ENCODE peak calls at places on chromosomes 16 and 17, in seven cellular contexts. C is pancreas; W is tibial artery; H is CD8-positive, alpha-beta T cell; O is astrocyte; P is body of pancreas; L is fibroblast of lung. B is an unnamed sample. For H3K4me1 and H3K27me3, the result is how much of the 10 kb centered on the place peaks cover.

GRCh38 chr16:85498607-85499006 is 114.5 kb upstream of the GSE1 start:
- DNase-seq in C (no peak), W (no peak), H (no peak), O (no peak), P (no peak), L (no peak), B (no peak)

GRCh38 chr17:7043544-7044268 is at the start of gene SLC16A11:
- DNase-seq in C (no peak), W (peak), H (no peak), O (no peak), P (peak), L (no peak), B (no peak)

GRCh38 chr16:72198641-72199250 is 26.8 kb upstream of the PMFBP1 start:
- DNase-seq in C (no peak), W (no peak), H (no peak), O (no peak), P (no peak), L (no peak), B (no peak)

GRCh38 chr17:80364091-80364691 is 50.8 kb upstream of the ENDOV start:
- DNase-seq in C (peak), W (peak), H (no peak), O (no peak), P (peak), L (peak), B (no peak)

GRCh38 chr16:66058181-66058580 is 308.3 kb upstream of the CDH5 start:
- DNase-seq in C (no peak), W (no peak), H (no peak), O (peak), P (no peak), L (peak), B (no peak)

GRCh38 chr17:323721-324139 is 28.9 kb downstream of the RPH3AL start:
- DNase-seq in C (no peak), W (peak), H (no peak), O (no peak), P (no peak), L (no peak), B (no peak)

GRCh38 chr16:5041604-5042133 is 7.9 kb upstream of the NAGPA start:
- DNase-seq in C (no peak), W (no peak), H (no peak), O (peak), P (no peak), L (no peak), B (no peak)

GRCh38 chr17:29568331-29569244 is at the start of gene TP53I13:
- DNase-seq in C (peak), W (peak), H (peak), O (peak), P (peak), L (peak), B (peak)

GRCh38 chr17:6690641-6691040 is 22.5 kb downstream of the SLC13A5 start:
- DNase-seq in C (no peak), W (no peak), H (no peak), O (no peak), P (no peak), L (no peak), B (no peak)

GRCh38 chr17:42779942-42780815 is at the start of gene WNK4:
- DNase-seq in C (no peak), W (no peak), H (no peak), O (peak), P (no peak), L (peak), B (no peak)

GRCh38 chr16:79856581-79856980 is 256.0 kb upstream of the MAF start:
- DNase-seq in C (no peak), W (no peak), H (no peak), O (no peak), P (no peak), L (no peak), B (no peak)

GRCh38 chr16:29680180-29680598 is 1.2 kb downstream of the QPRT start:
- DNase-seq in C (no peak), W (no peak), H (no peak), O (no peak), P (peak), L (no peak), B (no peak)

GRCh38 chr17:18967806-18968744 is 16.1 kb downstream of the SLC5A10 start:
- DNase-seq in C (no peak), W (no peak), H (no peak), O (no peak), P (peak), L (no peak), B (no peak)

GRCh38 chr16:88768041-88768876 is 16.8 kb downstream of the PIEZO1 start:
- DNase-seq in C (peak), W (peak), H (no peak), O (peak), P (peak), L (peak), B (peak)

GRCh38 chr16:89847056-89847929 is 19.0 kb downstream of the SPIRE2 start:
- DNase-seq in C (no peak), W (no peak), H (no peak), O (no peak), P (no peak), L (no peak), B (no peak)

GRCh38 chr16:81707411-81708321 is 71.4 kb upstream of the PLCG2 start:
- DNase-seq in C (peak), W (no peak), H (no peak), O (peak), P (peak), L (peak), B (no peak)

GRCh38 chr17:62804025-62804424 is 4.1 kb downstream of the MARCHF10 start:
- DNase-seq in C (no peak), W (no peak), H (no peak), O (no peak), P (no peak), L (no peak), B (no peak)

GRCh38 chr17:78133971-78134898 is 3.7 kb downstream of the TMC8 start:
- DNase-seq in C (peak), W (no peak), H (peak), O (no peak), P (peak), L (peak), B (no peak)

GRCh38 chr16:84459517-84459894 is 45.0 kb downstream of the MEAK7 start:
- DNase-seq in C (no peak), W (no peak), H (no peak), O (no peak), P (no peak), L (no peak), B (no peak)

GRCh38 chr17:65794572-65794971 is 233.1 kb upstream of the AXIN2 start:
- DNase-seq in C (no peak), W (no peak), H (no peak), O (peak), P (peak), L (peak), B (peak)

GRCh38 chr16:10180771-10181163 is 1.5 kb downstream of the GRIN2A start:
- DNase-seq in C (peak), W (no peak), H (no peak), O (no peak), P (peak), L (no peak), B (no peak)

GRCh38 chr16:65229191-65229662 is 107.4 kb upstream of the CDH11 start:
- DNase-seq in C (no peak), W (no peak), H (no peak), O (no peak), P (no peak), L (no peak), B (no peak)

GRCh38 chr17:34711646-34712045 is 132.3 kb downstream of the TMEM132E start:
- DNase-seq in C (no peak), W (no peak), H (no peak), O (no peak), P (no peak), L (no peak), B (no peak)

GRCh38 chr16:54026456-54026855 is 260.1 kb downstream of the IRX3 start:
- DNase-seq in C (no peak), W (no peak), H (no peak), O (peak), P (no peak), L (no peak), B (no peak)

GRCh38 chr16:24683847-24684493 is 45.5 kb upstream of the TNRC6A start:
- DNase-seq in C (no peak), W (no peak), H (no peak), O (no peak), P (no peak), L (no peak), B (no peak)

GRCh38 chr16:31451681-31452351 is 7.5 kb upstream of the ARMC5 start:
- DNase-seq in C (peak), W (peak), H (no peak), O (peak), P (peak), L (peak), B (peak)

GRCh38 chr17:77356109-77356689 is 215.4 kb downstream of the SEC14L1 start:
- DNase-seq in C (peak), W (no peak), H (no peak), O (no peak), P (no peak), L (no peak), B (peak)

GRCh38 chr16:30458561-30459394 is 13.1 kb upstream of the SEPHS2 start:
- DNase-seq in C (no peak), W (no peak), H (peak), O (no peak), P (peak), L (no peak), B (no peak)

GRCh38 chr16:85574672-85575475 is 38.2 kb upstream of the GSE1 start:
- DNase-seq in C (no peak), W (no peak), H (no peak), O (no peak), P (no peak), L (no peak), B (no peak)

GRCh38 chr17:58918072-58918471 is 162.4 kb downstream of the PPM1E start:
- DNase-seq in C (no peak), W (no peak), H (no peak), O (no peak), P (no peak), L (no peak), B (no peak)

GRCh38 chr17:16288860-16289571 is 64.3 kb downstream of the CENPV start:
- DNase-seq in C (no peak), W (no peak), H (no peak), O (no peak), P (no peak), L (no peak), B (no peak)

GRCh38 chr17:55416470-55417052 is 5.1 kb downstream of the MMD start:
- DNase-seq in C (no peak), W (no peak), H (no peak), O (no peak), P (no peak), L (peak), B (no peak)

GRCh38 chr16:7548796-7549318 is 216.2 kb downstream of the RBFOX1 start:
- DNase-seq in C (no peak), W (no peak), H (no peak), O (no peak), P (no peak), L (no peak), B (no peak)

GRCh38 chr16:68292425-68292824 is 18.3 kb downstream of the SLC7A6OS start:
- DNase-seq in C (no peak), W (no peak), H (no peak), O (no peak), P (no peak), L (no peak), B (no peak)

GRCh38 chr16:19997264-19997663 is 76.4 kb downstream of the GPR139 start:
- DNase-seq in C (no peak), W (no peak), H (no peak), O (no peak), P (no peak), L (no peak), B (no peak)

GRCh38 chr17:4476512-4477070 is 22.1 kb upstream of the SPNS2 start:
- DNase-seq in C (peak), W (no peak), H (no peak), O (no peak), P (peak), L (no peak), B (no peak)

GRCh38 chr17:39668141-39668924 is at the start of gene PNMT:
- DNase-seq in C (peak), W (peak), H (peak), O (peak), P (peak), L (peak), B (peak)
- H3K4me1 ChIP-seq in C (under half), W (under half), H (under half), O (under half), P (under half), L (under half), B (under half)

GRCh38 chr17:82332669-82333278 is 792 bp downstream of the SECTM1 start:
- DNase-seq in C (peak), W (peak), H (no peak), O (peak), P (peak), L (peak), B (no peak)
- H3K27ac ChIP-seq in C (no peak), W (no peak), H (no peak), O (no peak), P (no peak), L (peak), B (no peak)

DNA sequence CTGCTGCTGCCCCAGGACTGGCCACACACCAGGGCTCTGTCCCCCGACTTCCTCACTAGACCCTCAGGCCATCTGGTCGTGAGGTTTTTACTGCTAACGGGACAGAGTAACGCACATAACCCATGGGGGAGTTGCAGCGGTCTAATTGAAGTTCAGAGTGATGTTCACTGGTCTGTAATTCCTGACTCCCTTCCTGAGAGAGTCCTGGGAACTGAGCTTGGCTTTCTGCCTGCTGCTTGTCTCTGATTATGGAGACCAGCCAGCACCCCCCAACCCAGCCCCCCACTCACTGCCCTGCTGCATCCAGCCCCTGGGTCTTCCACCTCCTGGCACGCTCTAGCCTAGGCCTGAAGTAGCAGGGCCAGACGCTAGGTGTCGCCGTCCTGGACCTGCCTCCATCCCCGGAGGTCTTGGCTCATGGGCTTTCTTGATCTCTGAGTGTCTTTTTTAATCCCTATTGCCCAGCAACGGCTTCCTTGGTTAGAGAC is 192.9 kb downstream of the CCDC182 start:
- DNase-seq in C (no peak), W (no peak), H (peak), O (no peak), P (no peak), L (peak), B (no peak)
- H3K27me3 ChIP-seq in C (under half), W (under half), H (under half), O (under half), P (under half), L (under half), B (under half)

GRCh38 chr16:74699666-74700065 is 996 bp downstream of the MLKL start:
- DNase-seq in C (no peak), W (no peak), H (no peak), O (no peak), P (no peak), L (no peak), B (no peak)

GRCh38 chr16:74695450-74696422 is 4.9 kb downstream of the MLKL start:
- DNase-seq in C (peak), W (peak), H (peak), O (peak), P (peak), L (peak), B (peak)

GRCh38 chr16:74698220-74698619 is 2.4 kb downstream of the MLKL start:
- DNase-seq in C (no peak), W (no peak), H (no peak), O (no peak), P (no peak), L (no peak), B (no peak)

GRCh38 chr16:74700206-74701040 is at the start of gene MLKL:
- DNase-seq in C (peak), W (peak), H (peak), O (peak), P (peak), L (peak), B (peak)
- H3K4me1 ChIP-seq in C (under half), W (under half), H (under half), O (under half), P (under half), L (under half), B (under half)

DNA sequence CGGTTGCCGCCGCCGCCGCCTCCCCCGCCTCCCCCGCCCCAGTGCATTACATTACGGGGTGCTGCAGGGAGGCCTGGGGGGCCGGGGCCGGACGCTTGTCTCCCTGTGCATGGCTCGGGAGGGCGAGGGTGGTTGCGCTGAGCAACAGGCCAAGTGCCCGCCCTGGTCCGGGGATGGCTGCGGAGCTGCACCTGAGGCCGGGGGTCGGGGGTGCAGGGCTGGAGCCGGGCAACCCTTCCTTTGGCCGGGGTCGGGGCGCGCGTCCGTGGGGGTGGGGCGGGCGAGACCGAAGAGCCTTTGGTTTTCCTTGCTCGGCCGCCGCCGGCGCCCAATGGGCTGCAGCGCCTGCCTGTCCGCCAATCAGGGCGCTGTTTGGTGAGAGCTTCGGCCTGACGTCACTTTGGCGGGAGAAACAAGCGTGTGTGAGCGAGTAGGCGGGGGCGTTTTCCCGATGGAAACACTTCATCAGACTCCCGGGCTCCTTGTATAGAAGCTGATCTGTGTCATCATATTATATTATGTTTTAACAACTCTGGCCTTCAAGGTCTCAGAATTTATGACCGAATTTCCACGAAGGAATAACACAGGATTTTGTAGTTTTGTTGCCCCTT is 958 bp upstream of the FBXL20 start:
- DNase-seq in C (peak), W (peak), H (peak), O (peak), P (peak), L (peak), B (peak)
- H3K27ac ChIP-seq in C (peak), W (peak), H (peak), O (no peak), P (peak), L (peak), B (no peak)

GRCh38 chr17:61403846-61404701 is 4.4 kb downstream of the TBX2 start:
- DNase-seq in C (no peak), W (no peak), H (no peak), O (no peak), P (no peak), L (peak), B (no peak)
- H3K27me3 ChIP-seq in C (under half), W (under half), H (half or more), O (under half), P (half or more), L (under half), B (under half)

DNA sequence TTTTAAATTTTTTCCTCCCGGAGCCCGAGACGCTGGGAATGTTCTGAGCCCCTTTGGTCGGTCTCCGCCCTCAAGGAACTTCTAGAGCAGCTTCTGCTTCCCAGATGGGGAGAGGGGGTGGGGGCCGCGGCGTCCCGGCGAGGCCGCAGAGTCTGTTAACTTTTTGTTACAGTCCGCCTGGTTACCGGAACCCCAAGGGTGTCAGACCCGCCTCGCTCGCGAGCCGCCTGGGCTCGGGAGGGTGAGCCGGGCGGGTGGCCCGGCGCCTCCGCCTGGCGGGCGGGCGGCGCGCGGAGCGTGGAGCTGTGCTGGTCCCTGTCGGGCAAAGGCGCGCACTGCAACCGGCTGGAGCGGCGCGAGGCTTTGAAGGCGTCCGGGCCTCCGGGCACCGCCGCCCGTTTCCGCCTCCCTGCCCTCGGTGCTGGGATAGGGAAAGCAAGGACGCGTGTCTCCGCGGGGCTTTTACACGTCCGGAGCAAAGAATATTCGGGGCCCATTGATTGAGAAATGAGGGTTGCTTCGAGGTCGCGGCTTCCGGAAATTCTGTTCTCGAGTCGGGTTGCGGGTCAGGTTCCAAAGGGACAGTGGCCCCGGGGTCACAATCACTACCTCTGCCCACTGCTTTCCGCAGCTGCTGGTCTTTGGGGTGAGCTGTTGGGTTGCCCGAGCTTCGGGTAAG is 1.7 kb downstream of the HS3ST3B1 start:
- DNase-seq in C (peak), W (peak), H (peak), O (peak), P (peak), L (peak), B (peak)
- H3K4me1 ChIP-seq in C (under half), W (under half), H (under half), O (under half), P (half or more), L (under half), B (under half)

DNA sequence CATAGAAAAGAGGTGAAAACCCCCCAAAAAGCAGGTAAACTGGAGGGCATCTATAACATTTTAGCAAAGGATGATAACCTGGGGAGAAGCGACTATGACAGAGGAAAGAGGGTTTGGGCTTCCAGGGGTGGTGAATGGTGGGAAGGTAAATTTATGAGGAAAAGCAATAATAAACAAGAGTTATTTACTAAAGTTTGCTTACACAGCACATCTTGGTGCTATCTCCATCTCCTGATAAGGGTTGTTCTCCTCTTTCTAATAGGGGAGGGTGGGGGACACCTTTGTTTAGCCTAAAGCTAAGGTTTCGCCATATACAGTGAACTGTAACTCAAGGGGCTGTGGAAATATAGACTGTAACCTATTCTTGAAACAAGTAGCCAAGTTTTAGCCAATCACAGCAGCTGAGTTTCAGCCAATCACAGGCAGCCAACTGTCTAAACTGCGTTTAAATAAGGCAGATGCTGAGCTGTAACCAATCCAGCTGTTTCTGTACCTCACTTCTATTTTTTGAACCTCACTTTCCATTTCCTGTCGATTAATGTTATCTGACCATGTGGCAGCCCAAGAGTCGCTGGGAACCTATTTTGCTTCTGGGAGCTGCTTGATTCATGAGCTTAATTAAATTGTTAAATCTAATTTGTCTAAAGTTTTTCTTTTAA is 191.8 kb downstream of the MAP2K6 start:
- DNase-seq in C (no peak), W (no peak), H (no peak), O (no peak), P (no peak), L (no peak), B (no peak)
- H3K27ac ChIP-seq in C (no peak), W (peak), H (no peak), O (peak), P (no peak), L (no peak), B (no peak)

B was measured in SJSA1.